ENCODE peak calls at places on chromosomes 13 and 19, in five cellular contexts. One of them, this sample, is unnamed.

GRCh38 chr13:86737334-86737932 is 933.7 kb upstream of the SLITRK5 start:
- DNase-seq in lower leg skin: no peak
- DNase-seq in neural progenitor cell: no peak
- DNase-seq in NB4: no peak
- DNase-seq in GM23338: no peak
- DNase-seq in this sample: no peak

GRCh38 chr13:50928609-50929274 is 19.2 kb downstream of the RNASEH2B start:
- DNase-seq in lower leg skin: no peak
- DNase-seq in neural progenitor cell: no peak
- DNase-seq in NB4: peak
- DNase-seq in GM23338: no peak
- DNase-seq in this sample: no peak

GRCh38 chr13:46386996-46387851 is at the start of gene RUBCNL:
- DNase-seq in lower leg skin: peak
- DNase-seq in neural progenitor cell: peak
- DNase-seq in NB4: peak
- DNase-seq in GM23338: peak
- DNase-seq in this sample: peak

GRCh38 chr19:1774999-1775772 is 21.9 kb downstream of the ONECUT3 start:
- DNase-seq in lower leg skin: no peak
- DNase-seq in neural progenitor cell: no peak
- DNase-seq in NB4: no peak
- DNase-seq in GM23338: peak
- DNase-seq in this sample: no peak

GRCh38 chr19:18301718-18302111 is 20.3 kb upstream of the JUND start:
- DNase-seq in lower leg skin: no peak
- DNase-seq in neural progenitor cell: no peak
- DNase-seq in NB4: no peak
- DNase-seq in GM23338: no peak
- DNase-seq in this sample: no peak

GRCh38 chr19:1211494-1212234 is 6.1 kb downstream of the STK11 start:
- DNase-seq in lower leg skin: no peak
- DNase-seq in neural progenitor cell: peak
- DNase-seq in NB4: no peak
- DNase-seq in GM23338: peak
- DNase-seq in this sample: no peak

GRCh38 chr19:3345850-3346460 is 20.4 kb upstream of the NFIC start:
- DNase-seq in lower leg skin: no peak
- DNase-seq in neural progenitor cell: no peak
- DNase-seq in NB4: no peak
- DNase-seq in GM23338: no peak
- DNase-seq in this sample: no peak

GRCh38 chr19:14472202-14472961 is 2.8 kb downstream of the PTGER1 start:
- DNase-seq in lower leg skin: peak
- DNase-seq in neural progenitor cell: peak
- DNase-seq in NB4: peak
- DNase-seq in GM23338: peak
- DNase-seq in this sample: peak

GRCh38 chr13:22505489-22505888 is 675.3 kb upstream of the SGCG start:
- DNase-seq in lower leg skin: no peak
- DNase-seq in neural progenitor cell: no peak
- DNase-seq in NB4: no peak
- DNase-seq in GM23338: no peak
- DNase-seq in this sample: no peak

GRCh38 chr13:85729296-85729695 is 69.9 kb downstream of the SLITRK6 start:
- DNase-seq in lower leg skin: no peak
- DNase-seq in neural progenitor cell: no peak
- DNase-seq in NB4: no peak
- DNase-seq in GM23338: no peak
- DNase-seq in this sample: no peak

GRCh38 chr13:44680746-44681355 is 104.7 kb upstream of the TSC22D1 start:
- DNase-seq in lower leg skin: no peak
- DNase-seq in neural progenitor cell: no peak
- DNase-seq in NB4: no peak
- DNase-seq in GM23338: no peak
- DNase-seq in this sample: peak

GRCh38 chr13:113609616-113610015 is 25.1 kb downstream of the TFDP1 start:
- DNase-seq in lower leg skin: no peak
- DNase-seq in neural progenitor cell: no peak
- DNase-seq in NB4: no peak
- DNase-seq in GM23338: no peak
- DNase-seq in this sample: no peak

GRCh38 chr13:91618315-91618714 is 219.9 kb downstream of the GPC5 start:
- DNase-seq in lower leg skin: no peak
- DNase-seq in neural progenitor cell: no peak
- DNase-seq in NB4: no peak
- DNase-seq in GM23338: no peak
- DNase-seq in this sample: no peak

GRCh38 chr13:73677041-73677589 is 457.1 kb downstream of the KLF12 start:
- DNase-seq in lower leg skin: no peak
- DNase-seq in neural progenitor cell: no peak
- DNase-seq in NB4: no peak
- DNase-seq in GM23338: no peak
- DNase-seq in this sample: no peak

GRCh38 chr13:67077132-67077531 is 153.0 kb downstream of the PCDH9 start:
- DNase-seq in lower leg skin: no peak
- DNase-seq in neural progenitor cell: no peak
- DNase-seq in NB4: no peak
- DNase-seq in GM23338: no peak
- DNase-seq in this sample: no peak

GRCh38 chr13:40515702-40516101 is 150.7 kb downstream of the FOXO1 start:
- DNase-seq in lower leg skin: no peak
- DNase-seq in neural progenitor cell: no peak
- DNase-seq in NB4: no peak
- DNase-seq in GM23338: no peak
- DNase-seq in this sample: no peak

DNA sequence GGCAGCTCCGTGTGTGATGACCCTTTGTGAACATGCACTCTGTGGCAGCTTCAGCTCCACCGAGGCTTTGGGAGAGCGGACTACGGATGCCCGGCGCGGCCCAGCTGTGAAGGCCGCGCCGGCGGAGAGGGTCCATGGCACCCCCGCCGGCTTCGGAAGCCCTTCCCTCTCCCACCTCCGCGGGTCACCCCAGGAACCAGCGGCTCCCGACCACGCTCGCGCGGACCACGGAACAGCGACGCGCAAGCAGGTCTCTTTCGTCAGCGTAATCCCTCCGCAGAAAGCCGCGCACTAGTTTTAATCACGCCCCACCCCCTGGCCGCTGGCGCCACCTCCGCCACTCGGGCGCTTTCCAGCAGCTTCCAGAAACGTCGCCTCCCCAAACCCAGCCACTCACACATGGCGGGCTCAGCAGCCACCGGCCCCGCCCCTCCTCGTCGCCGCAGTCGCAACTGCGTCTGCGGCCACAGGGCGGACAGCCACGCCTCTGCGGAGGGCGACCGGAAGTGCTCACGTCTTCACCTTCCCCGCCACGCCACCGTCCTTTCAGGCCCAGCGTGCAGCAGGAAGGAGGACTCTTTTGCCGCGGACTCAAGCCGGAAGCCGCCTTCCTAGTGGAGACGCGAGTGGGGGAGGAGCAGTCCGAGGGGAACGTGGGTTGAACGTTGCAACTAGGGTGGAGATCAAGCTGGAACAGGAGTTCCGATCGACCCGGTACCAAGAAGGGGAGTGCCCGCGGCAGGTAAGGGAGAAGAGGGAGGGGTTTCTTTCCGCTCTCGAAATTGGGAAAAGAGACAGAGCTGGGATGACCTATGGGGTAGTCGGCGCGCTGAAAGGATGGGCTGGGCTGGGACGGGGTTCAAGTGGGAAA is at the start of gene USPL1:
- DNase-seq in lower leg skin: peak
- DNase-seq in neural progenitor cell: peak
- DNase-seq in NB4: peak
- DNase-seq in GM23338: peak
- DNase-seq in this sample: peak
- TF ChIP-seq CTCF in lower leg skin: no peak
- TF ChIP-seq CTCF in neural progenitor cell: peak
- TF ChIP-seq CTCF in NB4: no peak
- TF ChIP-seq CTCF in GM23338: no peak
- TF ChIP-seq CTCF in this sample: no peak

GRCh38 chr13:37651371-37651770 is 52.8 kb upstream of the POSTN start:
- DNase-seq in lower leg skin: no peak
- DNase-seq in neural progenitor cell: no peak
- DNase-seq in NB4: no peak
- DNase-seq in GM23338: no peak
- DNase-seq in this sample: no peak

GRCh38 chr13:37657134-37657533 is 58.6 kb upstream of the POSTN start:
- DNase-seq in lower leg skin: no peak
- DNase-seq in neural progenitor cell: no peak
- DNase-seq in NB4: no peak
- DNase-seq in GM23338: no peak
- DNase-seq in this sample: no peak

GRCh38 chr13:37652596-37652995 is 54.0 kb upstream of the POSTN start:
- DNase-seq in lower leg skin: no peak
- DNase-seq in neural progenitor cell: no peak
- DNase-seq in NB4: no peak
- DNase-seq in GM23338: no peak
- DNase-seq in this sample: no peak

GRCh38 chr13:37651891-37652290 is 53.3 kb upstream of the POSTN start:
- DNase-seq in lower leg skin: no peak
- DNase-seq in neural progenitor cell: no peak
- DNase-seq in NB4: no peak
- DNase-seq in GM23338: no peak
- DNase-seq in this sample: no peak

GRCh38 chr13:37656247-37656940 is 57.8 kb upstream of the POSTN start:
- DNase-seq in lower leg skin: no peak
- DNase-seq in neural progenitor cell: no peak
- DNase-seq in NB4: no peak
- DNase-seq in GM23338: no peak
- DNase-seq in this sample: no peak
- H3K4me3 ChIP-seq in lower leg skin: no peak
- H3K4me3 ChIP-seq in neural progenitor cell: no peak
- H3K4me3 ChIP-seq in NB4: no peak
- H3K4me3 ChIP-seq in GM23338: no peak
- H3K4me3 ChIP-seq in this sample: no peak

GRCh38 chr19:7328647-7329046 is 20.1 kb upstream of the ARHGEF18 start:
- DNase-seq in lower leg skin: no peak
- DNase-seq in neural progenitor cell: no peak
- DNase-seq in NB4: peak
- DNase-seq in GM23338: no peak
- DNase-seq in this sample: peak
- TF ChIP-seq CTCF in lower leg skin: no peak
- TF ChIP-seq CTCF in neural progenitor cell: no peak
- TF ChIP-seq CTCF in NB4: peak
- TF ChIP-seq CTCF in GM23338: no peak
- TF ChIP-seq CTCF in this sample: peak

GRCh38 chr13:83009987-83010386 is 872.3 kb downstream of the SLITRK1 start:
- DNase-seq in lower leg skin: no peak
- DNase-seq in neural progenitor cell: no peak
- DNase-seq in NB4: no peak
- DNase-seq in GM23338: no peak
- DNase-seq in this sample: no peak
- H3K4me3 ChIP-seq in lower leg skin: no peak
- H3K4me3 ChIP-seq in neural progenitor cell: no peak
- H3K4me3 ChIP-seq in NB4: no peak
- H3K4me3 ChIP-seq in GM23338: no peak
- H3K4me3 ChIP-seq in this sample: no peak

GRCh38 chr19:39197808-39198207 is 1.0 kb downstream of the NCCRP1 start:
- DNase-seq in lower leg skin: no peak
- DNase-seq in neural progenitor cell: peak
- DNase-seq in NB4: no peak
- DNase-seq in GM23338: no peak
- DNase-seq in this sample: no peak
- TF ChIP-seq CTCF in lower leg skin: no peak
- TF ChIP-seq CTCF in neural progenitor cell: peak
- TF ChIP-seq CTCF in NB4: no peak
- TF ChIP-seq CTCF in GM23338: peak
- TF ChIP-seq CTCF in this sample: no peak

DNA sequence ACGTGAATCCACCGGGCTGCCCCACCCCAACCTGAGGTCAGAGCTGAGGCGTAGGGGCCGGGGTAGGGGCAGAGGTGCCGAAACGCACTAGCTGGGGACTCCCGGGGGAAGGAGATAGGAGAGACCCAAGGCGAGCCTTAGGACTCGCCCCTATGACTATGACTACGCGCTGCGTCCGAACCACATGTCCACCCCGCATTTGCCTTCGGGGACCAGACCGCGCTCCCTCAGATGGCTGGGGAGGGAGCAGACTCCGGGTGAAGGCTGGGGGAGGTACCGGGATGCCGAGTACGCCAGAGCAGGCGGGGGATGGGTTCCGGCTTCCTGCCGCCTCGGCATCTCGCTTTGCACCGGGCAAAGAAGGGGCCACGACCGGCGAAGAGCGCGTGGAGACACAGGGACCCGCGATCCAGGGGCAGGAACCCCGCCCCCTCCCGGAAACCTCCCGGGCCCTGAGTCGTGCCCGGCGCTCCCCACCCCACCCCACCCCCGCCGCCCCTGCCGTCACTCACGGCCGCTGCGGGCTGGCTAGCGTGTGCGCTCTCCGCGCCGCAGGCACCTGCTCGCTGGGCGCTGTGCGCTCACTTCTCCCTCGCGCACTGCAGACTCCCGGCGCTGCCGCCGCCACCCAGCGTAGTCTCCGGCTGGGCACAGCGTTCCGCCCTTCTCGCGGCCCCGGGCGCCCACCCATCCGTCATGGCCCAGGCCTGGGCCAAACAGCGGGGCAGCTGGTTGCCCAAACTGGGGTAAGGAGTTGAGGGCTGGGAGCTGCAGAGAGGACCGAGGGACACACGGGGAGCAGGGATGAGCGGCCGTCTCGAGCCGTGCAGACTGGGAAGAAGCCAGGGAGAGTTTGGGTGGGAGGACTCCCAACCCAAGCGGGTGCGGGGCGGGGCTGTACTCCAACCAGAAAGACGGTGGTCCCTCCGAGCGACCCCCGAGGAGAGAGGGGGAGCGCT is 603 bp upstream of the VSTM2B start:
- DNase-seq in lower leg skin: no peak
- DNase-seq in neural progenitor cell: peak
- DNase-seq in NB4: no peak
- DNase-seq in GM23338: peak
- DNase-seq in this sample: no peak
- H3K4me3 ChIP-seq in lower leg skin: no peak
- H3K4me3 ChIP-seq in neural progenitor cell: peak
- H3K4me3 ChIP-seq in NB4: no peak
- H3K4me3 ChIP-seq in GM23338: peak
- H3K4me3 ChIP-seq in this sample: no peak

DNA sequence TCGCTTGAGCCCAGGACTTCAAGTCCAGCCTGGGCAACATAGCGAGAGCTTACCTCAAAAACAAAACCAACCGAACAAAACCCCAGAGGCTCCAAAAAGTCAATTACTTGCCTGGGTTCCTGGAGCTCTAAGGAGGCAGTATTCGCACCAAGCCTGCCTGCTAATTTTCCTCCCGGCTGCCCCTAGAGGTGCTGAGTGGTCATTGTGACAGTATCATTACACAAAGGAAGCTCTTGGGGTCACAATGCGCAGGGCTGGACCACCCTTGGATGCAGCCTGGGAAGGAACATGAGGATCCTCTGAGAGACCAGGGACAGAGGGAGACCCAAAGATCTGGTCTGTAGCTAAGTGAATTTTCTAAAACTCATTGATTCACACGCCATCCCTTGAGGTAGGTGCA is 8.5 kb upstream of the PEX11G start:
- DNase-seq in lower leg skin: no peak
- DNase-seq in neural progenitor cell: peak
- DNase-seq in NB4: peak
- DNase-seq in GM23338: peak
- DNase-seq in this sample: no peak
- TF ChIP-seq CTCF in lower leg skin: no peak
- TF ChIP-seq CTCF in neural progenitor cell: peak
- TF ChIP-seq CTCF in NB4: peak
- TF ChIP-seq CTCF in GM23338: peak
- TF ChIP-seq CTCF in this sample: peak

GRCh38 chr19:54095136-54095858 is 5.3 kb downstream of the OSCAR start:
- DNase-seq in lower leg skin: no peak
- DNase-seq in neural progenitor cell: no peak
- DNase-seq in NB4: no peak
- DNase-seq in GM23338: no peak
- DNase-seq in this sample: no peak
- H3K4me3 ChIP-seq in lower leg skin: no peak
- H3K4me3 ChIP-seq in neural progenitor cell: peak
- H3K4me3 ChIP-seq in NB4: no peak
- H3K4me3 ChIP-seq in GM23338: peak
- H3K4me3 ChIP-seq in this sample: no peak